ENCODE peak calls at places on chromosomes 11 and 22, in five cellular contexts. R is H9, X is glutamatergic neuron, O is Peyer's patch, Z is HL-60. J is an unnamed sample.

GRCh38 chr11:13229675-13230359 is 47.8 kb upstream of the BMAL1 start:
- DNase-seq in R (no peak), O (no peak), Z (no peak), X (no peak), J (no peak)

GRCh38 chr11:2593393-2593950 is 106.3 kb downstream of the KCNQ1OT1 start:
- DNase-seq in O (no peak), Z (no peak), X (no peak), R (peak), J (peak)

GRCh38 chr11:3044004-3044403 is 13.2 kb downstream of the CARS1 start:
- DNase-seq in O (no peak), X (no peak), Z (no peak), R (no peak), J (no peak)

GRCh38 chr11:27873664-27874063 is 173.4 kb upstream of the BDNF start:
- DNase-seq in O (no peak), Z (no peak), X (no peak), R (no peak), J (no peak)

GRCh38 chr11:110196241-110196754 is 100.1 kb downstream of the RDX start:
- DNase-seq in X (no peak), R (no peak), Z (no peak), O (no peak), J (no peak)

GRCh38 chr11:1041936-1042608 is 5.6 kb upstream of the MUC6 start:
- DNase-seq in R (no peak), X (peak), Z (no peak), O (no peak), J (no peak)

GRCh38 chr11:78818201-78818600 is 243.5 kb upstream of the NARS2 start:
- DNase-seq in Z (no peak), R (no peak), O (no peak), X (no peak), J (no peak)

GRCh38 chr22:47030143-47030641 is 267.7 kb downstream of the TBC1D22A start:
- DNase-seq in R (no peak), Z (no peak), X (no peak), O (no peak), J (no peak)

GRCh38 chr11:128757886-128758612 is 64.2 kb downstream of the FLI1 start:
- DNase-seq in O (no peak), X (no peak), Z (no peak), R (no peak), J (peak)

GRCh38 chr11:68950268-68950667 is 30.5 kb downstream of the MRGPRD start:
- DNase-seq in Z (no peak), X (no peak), R (peak), O (no peak), J (no peak)

GRCh38 chr22:42683599-42684283 is 34.5 kb upstream of the CYB5R3 start:
- DNase-seq in Z (no peak), O (no peak), X (peak), R (no peak), J (no peak)

GRCh38 chr11:91664521-91664920 is 560.1 kb upstream of the FAT3 start:
- DNase-seq in X (no peak), Z (no peak), O (no peak), R (no peak), J (no peak)

GRCh38 chr22:50576070-50576469 is 2.2 kb downstream of the CPT1B start:
- DNase-seq in Z (no peak), R (peak), X (peak), O (peak), J (no peak)

GRCh38 chr22:36419177-36419911 is 31.6 kb upstream of the MYH9 start:
- DNase-seq in X (no peak), Z (no peak), R (no peak), O (no peak), J (no peak)

GRCh38 chr11:38060930-38061329 is 1462.9 kb upstream of the RAG2 start:
- DNase-seq in X (no peak), Z (no peak), O (no peak), R (no peak), J (no peak)

GRCh38 chr11:66686801-66687750 is 9.4 kb upstream of the RBM4B start:
- DNase-seq in O (no peak), Z (no peak), R (no peak), X (no peak), J (no peak)

GRCh38 chr11:6693342-6694228 is 10.4 kb upstream of the MRPL17 start:
- DNase-seq in O (no peak), R (no peak), X (no peak), Z (no peak), J (no peak)

GRCh38 chr11:77747381-77747969 is 73.0 kb downstream of the RSF1 start:
- DNase-seq in R (no peak), Z (no peak), X (no peak), O (no peak), J (no peak)

GRCh38 chr11:73299751-73300150 is 8.3 kb upstream of the ARHGEF17 start:
- DNase-seq in O (no peak), R (no peak), X (no peak), Z (no peak), J (no peak)

GRCh38 chr11:64650923-64651523 is 60.0 kb downstream of the SLC22A12 start:
- DNase-seq in O (no peak), X (peak), Z (no peak), R (peak), J (no peak)

GRCh38 chr11:68854273-68854958 is 12.7 kb upstream of the CPT1A start:
- DNase-seq in O (no peak), X (no peak), Z (no peak), R (no peak), J (no peak)

GRCh38 chr11:131808466-131808865 is 438.1 kb downstream of the NTM start:
- DNase-seq in Z (no peak), X (no peak), O (no peak), R (no peak), J (no peak)

GRCh38 chr11:6864436-6864835 is 1.6 kb downstream of the OR10A2 start:
- DNase-seq in R (no peak), O (no peak), Z (no peak), X (no peak), J (no peak)

GRCh38 chr11:46009647-46010046 is 87.2 kb downstream of the LARGE2 start:
- DNase-seq in X (no peak), R (no peak), Z (no peak), O (no peak), J (no peak)

GRCh38 chr22:29947410-29948387 is 64.7 kb downstream of the MTMR3 start:
- DNase-seq in R (no peak), Z (no peak), O (no peak), X (no peak), J (no peak)

GRCh38 chr22:39984006-39984405 is 10.7 kb upstream of the FAM83F start:
- DNase-seq in R (no peak), X (no peak), Z (no peak), O (no peak), J (no peak)

GRCh38 chr22:37904572-37905533 is 1.2 kb upstream of the MICALL1 start:
- DNase-seq in Z (peak), R (peak), O (no peak), X (peak), J (peak)

GRCh38 chr22:27668828-27669797 is 132.4 kb downstream of the MN1 start:
- DNase-seq in O (peak), X (peak), R (peak), Z (no peak), J (no peak)

GRCh38 chr11:6824461-6824860 is 21.0 kb upstream of the OR10A5 start:
- DNase-seq in R (no peak), X (no peak), O (no peak), Z (no peak), J (no peak)

GRCh38 chr11:108203075-108203474 is 19.4 kb downstream of the NPAT start:
- DNase-seq in R (no peak), O (no peak), X (no peak), Z (peak), J (no peak)

GRCh38 chr22:46108564-46109473 is 41.5 kb upstream of the PPARA start:
- DNase-seq in O (no peak), R (peak), Z (no peak), X (no peak), J (no peak)

GRCh38 chr11:3161720-3162409 is 3.2 kb downstream of the OSBPL5 start:
- DNase-seq in Z (no peak), R (no peak), X (peak), O (no peak), J (no peak)

GRCh38 chr11:86551286-86551685 is 121.1 kb downstream of the ME3 start:
- DNase-seq in X (no peak), R (no peak), Z (no peak), O (no peak), J (no peak)

GRCh38 chr11:125261471-125262087 is 97.0 kb downstream of the PKNOX2 start:
- DNase-seq in Z (no peak), O (no peak), R (no peak), X (no peak), J (no peak)

GRCh38 chr22:37749223-37749622 is 52.4 kb downstream of the TRIOBP start:
- DNase-seq in X (no peak), R (no peak), Z (no peak), O (no peak), J (no peak)

GRCh38 chr22:40578171-40578570 is 58.3 kb downstream of the MRTFA start:
- DNase-seq in R (no peak), O (no peak), Z (no peak), X (no peak), J (no peak)

GRCh38 chr22:39405346-39406085 is 5.9 kb downstream of the TAB1 start:
- DNase-seq in Z (no peak), R (no peak), X (no peak), O (no peak), J (no peak)

GRCh38 chr11:91935120-91935519 is 289.5 kb upstream of the FAT3 start:
- DNase-seq in X (no peak), O (no peak), Z (no peak), R (no peak), J (no peak)

GRCh38 chr11:88103337-88104206 is 71.7 kb downstream of the RAB38 start:
- DNase-seq in X (peak), Z (peak), R (peak), O (no peak), J (no peak)
- TF ChIP-seq CTCF in X (peak), Z (peak), R (peak), O (peak), J (no peak)

DNA sequence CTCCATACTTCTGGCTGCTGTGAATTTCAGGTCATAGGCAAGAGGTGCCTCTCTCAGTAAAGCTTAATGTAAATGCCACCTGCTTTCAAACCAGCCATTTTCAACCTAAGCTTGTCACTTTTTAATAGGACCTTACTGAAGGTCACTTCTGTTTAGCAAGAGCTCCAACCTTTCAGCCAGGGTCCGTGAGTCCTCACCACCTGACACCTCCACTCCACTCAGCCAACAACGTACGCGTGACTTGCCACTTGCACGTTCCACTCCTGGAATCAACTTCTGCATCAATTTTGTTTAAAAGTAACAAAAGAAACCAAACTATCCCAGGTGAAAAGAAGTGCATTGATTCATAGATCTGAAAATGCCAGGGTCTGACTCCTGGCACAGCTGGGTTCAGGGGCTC is 114.4 kb downstream of the TRIM29 start:
- DNase-seq in O (no peak), X (no peak), Z (no peak), R (no peak), J (no peak)
- TF ChIP-seq CTCF in O (no peak), X (no peak), Z (no peak), R (no peak), J (no peak)

GRCh38 chr22:33796494-33796893 is 123.8 kb downstream of the LARGE1 start:
- DNase-seq in Z (no peak), R (no peak), X (no peak), O (no peak), J (no peak)
- TF ChIP-seq CTCF in Z (no peak), R (peak), X (no peak), O (no peak), J (no peak)

DNA sequence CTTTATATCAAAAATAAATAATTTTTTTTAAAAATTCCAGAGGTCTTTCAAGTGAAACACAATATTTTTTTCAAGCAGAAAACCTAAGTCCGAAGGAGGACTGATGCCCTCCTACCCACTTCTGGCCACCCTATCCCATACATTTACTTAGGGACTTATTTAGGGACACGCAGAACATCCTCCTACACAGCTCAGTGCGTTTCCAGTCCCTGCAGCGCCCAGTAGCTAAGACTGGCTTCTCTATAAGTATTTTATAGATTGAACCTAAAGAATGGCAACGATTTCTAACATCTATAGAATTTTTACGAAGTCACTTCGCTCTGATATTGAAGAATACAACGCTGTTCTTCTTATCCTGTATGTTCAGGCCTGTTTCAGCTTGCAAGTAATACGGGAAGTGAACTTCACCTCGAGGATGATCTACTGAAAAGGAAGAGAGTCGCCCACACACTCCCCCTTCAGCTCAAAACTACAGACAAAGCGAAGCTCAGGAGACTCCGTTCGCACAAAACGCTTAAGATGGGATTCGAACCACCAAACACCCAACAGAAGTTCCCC is 341 bp downstream of the CHEK2 start:
- DNase-seq in Z (no peak), O (no peak), X (no peak), R (no peak), J (no peak)
- TF ChIP-seq CTCF in Z (no peak), O (no peak), X (no peak), R (no peak), J (no peak)

GRCh38 chr11:133830931-133831907 is 14.1 kb downstream of the SPATA19 start:
- DNase-seq in Z (no peak), O (no peak), X (peak), R (no peak), J (no peak)
- TF ChIP-seq CTCF in Z (no peak), O (no peak), X (peak), R (peak), J (no peak)

GRCh38 chr11:133695376-133695775 is 149.9 kb downstream of the SPATA19 start:
- DNase-seq in Z (no peak), X (no peak), O (no peak), R (peak), J (no peak)
- TF ChIP-seq CTCF in Z (no peak), X (no peak), O (no peak), R (no peak), J (no peak)

DNA sequence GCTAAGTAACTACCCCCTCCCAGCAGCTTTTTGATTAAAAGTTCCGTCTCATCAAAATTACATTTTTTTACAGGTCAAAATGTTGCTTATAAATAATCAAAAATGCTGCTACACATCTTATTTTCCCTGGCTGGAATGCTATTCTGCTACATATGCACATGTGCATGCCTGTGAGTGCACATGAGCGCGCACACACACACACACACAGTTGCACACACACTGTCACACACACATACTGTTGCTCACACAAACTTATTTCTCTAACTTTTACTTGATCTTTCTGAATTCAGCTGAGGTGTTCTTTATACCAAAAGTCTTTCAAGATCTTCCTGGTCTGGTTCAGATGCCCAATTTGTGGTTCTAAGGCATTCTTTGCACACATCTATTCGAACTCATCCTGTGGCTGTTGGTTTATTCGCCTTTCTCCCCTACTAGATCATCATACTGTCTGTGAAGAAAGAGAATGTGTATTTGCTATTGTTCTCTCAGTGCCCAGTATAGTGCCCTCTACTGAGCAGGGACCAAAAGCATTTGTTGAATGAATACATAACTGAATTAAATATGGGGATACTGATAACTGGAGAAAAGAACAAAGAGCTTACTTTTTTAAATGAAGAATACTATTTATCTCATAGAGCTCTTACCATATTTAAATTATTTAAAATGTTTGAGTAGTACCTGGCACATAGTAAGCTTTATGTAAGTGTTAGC is 68.1 kb upstream of the CCDC179 start:
- DNase-seq in X (no peak), O (no peak), R (no peak), Z (no peak), J (no peak)
- TF ChIP-seq CTCF in X (no peak), O (no peak), R (peak), Z (no peak), J (no peak)

GRCh38 chr11:59106363-59107336 is at the start of gene FAM111B:
- DNase-seq in R (peak), O (peak), X (peak), Z (no peak), J (peak)

GRCh38 chr11:59097113-59097708 is 9.8 kb upstream of the FAM111B start:
- DNase-seq in R (peak), O (peak), X (peak), Z (no peak), J (no peak)

GRCh38 chr11:59102259-59102765 is 4.7 kb upstream of the FAM111B start:
- DNase-seq in R (peak), Z (no peak), X (peak), O (peak), J (peak)
- TF ChIP-seq CTCF in R (peak), Z (no peak), X (no peak), O (peak), J (no peak)